ENCODE peak calls at places on chromosomes 6 and 20, in four cellular contexts. One of them, this sample, is unnamed.

GRCh38 chr6:82645536-82646230 is 282.1 kb downstream of the TPBG start:
- DNase-seq in HepG2: no peak
- DNase-seq in K562: no peak
- DNase-seq in GM12878: no peak
- DNase-seq in this sample: no peak

GRCh38 chr6:148771212-148771601 is 24.4 kb downstream of the UST start:
- DNase-seq in HepG2: no peak
- DNase-seq in K562: no peak
- DNase-seq in GM12878: no peak
- DNase-seq in this sample: no peak

GRCh38 chr6:41706876-41707564 is 28.4 kb downstream of the TFEB start:
- DNase-seq in HepG2: no peak
- DNase-seq in K562: no peak
- DNase-seq in GM12878: no peak
- DNase-seq in this sample: no peak

GRCh38 chr20:8132632-8133587 is 844 bp downstream of the PLCB1 start:
- DNase-seq in HepG2: no peak
- DNase-seq in K562: no peak
- DNase-seq in GM12878: no peak
- DNase-seq in this sample: peak

GRCh38 chr6:29696147-29697129 is 15.5 kb upstream of the ZFP57 start:
- DNase-seq in HepG2: no peak
- DNase-seq in K562: peak
- DNase-seq in GM12878: no peak
- DNase-seq in this sample: peak

GRCh38 chr6:166960609-166960978 is 4.2 kb upstream of the RNASET2 start:
- DNase-seq in HepG2: no peak
- DNase-seq in K562: no peak
- DNase-seq in GM12878: no peak
- DNase-seq in this sample: no peak

GRCh38 chr20:51750037-51750769 is 18.0 kb downstream of the ATP9A start:
- DNase-seq in HepG2: peak
- DNase-seq in K562: no peak
- DNase-seq in GM12878: no peak
- DNase-seq in this sample: no peak

GRCh38 chr20:4470375-4470774 is 251.3 kb upstream of the PRND start:
- DNase-seq in HepG2: no peak
- DNase-seq in K562: no peak
- DNase-seq in GM12878: no peak
- DNase-seq in this sample: no peak

GRCh38 chr20:48404598-48404997 is 423.2 kb downstream of the PREX1 start:
- DNase-seq in HepG2: peak
- DNase-seq in K562: no peak
- DNase-seq in GM12878: no peak
- DNase-seq in this sample: no peak

GRCh38 chr20:40741507-40742106 is 52.6 kb upstream of the MAFB start:
- DNase-seq in HepG2: peak
- DNase-seq in K562: peak
- DNase-seq in GM12878: no peak
- DNase-seq in this sample: peak

GRCh38 chr6:104326173-104327001 is 533.3 kb downstream of the HACE1 start:
- DNase-seq in HepG2: no peak
- DNase-seq in K562: peak
- DNase-seq in GM12878: no peak
- DNase-seq in this sample: no peak

GRCh38 chr6:21742238-21742660 is 148.7 kb downstream of the SOX4 start:
- DNase-seq in HepG2: no peak
- DNase-seq in K562: no peak
- DNase-seq in GM12878: no peak
- DNase-seq in this sample: no peak

GRCh38 chr20:34954905-34955231 is 738 bp downstream of the GSS start:
- DNase-seq in HepG2: peak
- DNase-seq in K562: peak
- DNase-seq in GM12878: no peak
- DNase-seq in this sample: peak

GRCh38 chr20:60559462-60559861 is 601.2 kb downstream of the CDH26 start:
- DNase-seq in HepG2: no peak
- DNase-seq in K562: no peak
- DNase-seq in GM12878: no peak
- DNase-seq in this sample: peak

GRCh38 chr6:28135393-28135792 is 6.3 kb upstream of the ZKSCAN8 start:
- DNase-seq in HepG2: no peak
- DNase-seq in K562: peak
- DNase-seq in GM12878: no peak
- DNase-seq in this sample: no peak

GRCh38 chr20:22686097-22686496 is 101.7 kb upstream of the FOXA2 start:
- DNase-seq in HepG2: peak
- DNase-seq in K562: peak
- DNase-seq in GM12878: no peak
- DNase-seq in this sample: peak

GRCh38 chr20:49985617-49986016 is 2.8 kb downstream of the SNAI1 start:
- DNase-seq in HepG2: no peak
- DNase-seq in K562: no peak
- DNase-seq in GM12878: no peak
- DNase-seq in this sample: no peak

GRCh38 chr20:19921349-19921793 is 95.8 kb upstream of the NAA20 start:
- DNase-seq in HepG2: no peak
- DNase-seq in K562: no peak
- DNase-seq in GM12878: no peak
- DNase-seq in this sample: peak

GRCh38 chr6:75748743-75749538 is at the start of gene MYO6:
- DNase-seq in HepG2: peak
- DNase-seq in K562: peak
- DNase-seq in GM12878: no peak
- DNase-seq in this sample: peak

GRCh38 chr6:106318061-106318460 is 7.5 kb downstream of the ATG5 start:
- DNase-seq in HepG2: no peak
- DNase-seq in K562: peak
- DNase-seq in GM12878: no peak
- DNase-seq in this sample: no peak

GRCh38 chr6:130018830-130019795 is 732 bp downstream of the L3MBTL3 start:
- DNase-seq in HepG2: no peak
- DNase-seq in K562: peak
- DNase-seq in GM12878: no peak
- DNase-seq in this sample: peak

GRCh38 chr6:89596056-89596455 is 42.5 kb downstream of the LYRM2 start:
- DNase-seq in HepG2: no peak
- DNase-seq in K562: no peak
- DNase-seq in GM12878: peak
- DNase-seq in this sample: no peak

GRCh38 chr6:94270040-94270689 is 850.8 kb upstream of the EPHA7 start:
- DNase-seq in HepG2: no peak
- DNase-seq in K562: no peak
- DNase-seq in GM12878: no peak
- DNase-seq in this sample: peak

GRCh38 chr6:99458319-99458718 is 33.2 kb upstream of the PNISR start:
- DNase-seq in HepG2: peak
- DNase-seq in K562: peak
- DNase-seq in GM12878: no peak
- DNase-seq in this sample: no peak

GRCh38 chr6:128847481-128848168 is 35.3 kb upstream of the LAMA2 start:
- DNase-seq in HepG2: no peak
- DNase-seq in K562: no peak
- DNase-seq in GM12878: no peak
- DNase-seq in this sample: no peak

GRCh38 chr6:156720739-156721714 is 56.2 kb upstream of the ARID1B start:
- DNase-seq in HepG2: peak
- DNase-seq in K562: no peak
- DNase-seq in GM12878: peak
- DNase-seq in this sample: peak

GRCh38 chr6:43629505-43630300 is 639 bp upstream of the GTPBP2 start:
- DNase-seq in HepG2: peak
- DNase-seq in K562: peak
- DNase-seq in GM12878: peak
- DNase-seq in this sample: peak

GRCh38 chr20:48690888-48691287 is 136.9 kb downstream of the PREX1 start:
- DNase-seq in HepG2: no peak
- DNase-seq in K562: peak
- DNase-seq in GM12878: no peak
- DNase-seq in this sample: no peak

GRCh38 chr6:152598858-152599537 is 38.2 kb downstream of the SYNE1 start:
- DNase-seq in HepG2: no peak
- DNase-seq in K562: no peak
- DNase-seq in GM12878: no peak
- DNase-seq in this sample: no peak

GRCh38 chr20:49630396-49630951 is 62.5 kb upstream of the PTGIS start:
- DNase-seq in HepG2: no peak
- DNase-seq in K562: no peak
- DNase-seq in GM12878: peak
- DNase-seq in this sample: no peak

GRCh38 chr6:35494161-35494563 is 2.7 kb downstream of the TEAD3 start:
- DNase-seq in HepG2: no peak
- DNase-seq in K562: no peak
- DNase-seq in GM12878: no peak
- DNase-seq in this sample: no peak

GRCh38 chr6:138734585-138734984 is 39.0 kb upstream of the CCDC28A start:
- DNase-seq in HepG2: no peak
- DNase-seq in K562: no peak
- DNase-seq in GM12878: no peak
- DNase-seq in this sample: no peak

GRCh38 chr6:145756170-145756662 is 20.9 kb upstream of the EPM2A start:
- DNase-seq in HepG2: no peak
- DNase-seq in K562: peak
- DNase-seq in GM12878: no peak
- DNase-seq in this sample: no peak

GRCh38 chr6:128069180-128069579 is 168.3 kb upstream of the THEMIS start:
- DNase-seq in HepG2: no peak
- DNase-seq in K562: no peak
- DNase-seq in GM12878: no peak
- DNase-seq in this sample: no peak

GRCh38 chr6:3287308-3287707 is 28.6 kb downstream of the PSMG4 start:
- DNase-seq in HepG2: no peak
- DNase-seq in K562: no peak
- DNase-seq in GM12878: no peak
- DNase-seq in this sample: peak

DNA sequence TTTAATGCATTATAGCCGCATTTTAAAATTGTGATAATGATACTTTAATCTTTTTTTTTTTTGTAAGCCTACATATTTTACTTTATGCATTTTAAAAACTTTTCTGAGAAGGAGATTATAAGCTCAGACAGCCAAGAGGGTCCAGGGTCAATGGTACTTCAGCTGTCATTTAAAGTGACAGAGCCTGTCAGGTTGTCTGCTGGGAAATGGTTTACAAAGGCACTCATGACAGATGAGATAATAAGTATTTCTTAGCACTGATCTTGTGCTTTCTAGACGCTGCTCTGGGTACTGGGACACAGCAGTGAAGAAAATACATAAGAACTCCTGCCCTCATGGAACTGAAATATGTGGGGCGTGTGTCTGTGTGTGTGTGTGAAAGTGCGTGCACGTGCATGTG is 19.6 kb downstream of the LAMP5 start:
- DNase-seq in HepG2: no peak
- DNase-seq in K562: no peak
- DNase-seq in GM12878: no peak
- DNase-seq in this sample: no peak
- TF ChIP-seq CREM in HepG2: no peak
- TF ChIP-seq CREM in K562: no peak
- TF ChIP-seq CREM in GM12878: no peak
- TF ChIP-seq CREM in this sample: no peak

DNA sequence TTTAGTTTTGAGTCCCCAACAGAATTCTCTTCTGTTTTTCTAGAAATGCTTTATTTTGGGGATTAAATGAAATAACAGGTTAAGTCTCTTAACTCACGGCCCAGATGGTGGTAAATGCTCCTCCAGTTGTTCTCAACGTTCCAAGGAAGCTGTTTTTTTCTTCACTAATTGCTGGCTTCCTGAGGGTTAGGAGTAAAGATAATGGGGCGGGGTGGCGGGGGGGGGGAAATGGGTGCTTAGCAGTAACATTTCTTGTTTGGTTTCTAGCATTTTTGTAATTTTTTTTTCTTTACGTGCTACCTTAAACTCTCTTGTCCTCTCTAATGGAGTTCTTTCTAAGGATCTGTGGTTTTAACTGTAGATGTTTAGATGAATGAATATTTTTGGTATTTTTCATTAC is 2.2 kb downstream of the SRSF3 start:
- DNase-seq in HepG2: no peak
- DNase-seq in K562: peak
- DNase-seq in GM12878: no peak
- DNase-seq in this sample: no peak
- TF ChIP-seq CREM in HepG2: no peak
- TF ChIP-seq CREM in K562: no peak
- TF ChIP-seq CREM in GM12878: no peak
- TF ChIP-seq CREM in this sample: no peak

GRCh38 chr20:63553251-63553932 is 567 bp upstream of the FNDC11 start:
- DNase-seq in HepG2: peak
- DNase-seq in K562: peak
- DNase-seq in GM12878: peak
- DNase-seq in this sample: peak
- TF ChIP-seq CREM in HepG2: no peak
- TF ChIP-seq CREM in K562: no peak
- TF ChIP-seq CREM in GM12878: no peak
- TF ChIP-seq CREM in this sample: no peak

GRCh38 chr6:6940031-6940664 is 167.6 kb upstream of the RREB1 start:
- DNase-seq in HepG2: no peak
- DNase-seq in K562: no peak
- DNase-seq in GM12878: no peak
- DNase-seq in this sample: no peak

GRCh38 chr6:6943411-6943810 is 164.3 kb upstream of the RREB1 start:
- DNase-seq in HepG2: no peak
- DNase-seq in K562: no peak
- DNase-seq in GM12878: no peak
- DNase-seq in this sample: no peak

GRCh38 chr6:6946477-6947145 is 161.2 kb upstream of the RREB1 start:
- DNase-seq in HepG2: no peak
- DNase-seq in K562: no peak
- DNase-seq in GM12878: no peak
- DNase-seq in this sample: no peak

GRCh38 chr6:6941201-6941600 is 166.6 kb upstream of the RREB1 start:
- DNase-seq in HepG2: no peak
- DNase-seq in K562: no peak
- DNase-seq in GM12878: no peak
- DNase-seq in this sample: no peak

DNA sequence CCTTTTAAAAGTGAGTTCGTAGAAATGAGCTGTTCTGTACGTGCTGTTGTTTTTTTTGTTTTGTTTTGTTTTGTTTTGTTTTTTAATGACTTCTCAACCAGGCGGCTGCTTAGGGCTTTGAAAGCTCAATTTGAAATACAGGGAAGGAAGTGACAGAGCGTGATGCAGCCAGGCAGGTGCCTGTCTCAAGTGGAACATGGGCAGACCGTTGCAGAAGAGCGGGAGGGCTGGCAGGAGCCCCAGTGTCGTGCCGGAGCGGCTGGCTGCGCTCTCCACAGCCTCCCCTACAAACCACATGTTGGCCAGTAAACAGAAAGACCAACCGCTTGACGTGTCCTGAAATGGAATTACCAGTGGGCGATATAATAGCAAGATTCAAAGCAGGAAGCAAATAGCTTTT is 164.9 kb upstream of the RREB1 start:
- DNase-seq in HepG2: no peak
- DNase-seq in K562: no peak
- DNase-seq in GM12878: peak
- DNase-seq in this sample: no peak
- TF ChIP-seq CREM in HepG2: no peak
- TF ChIP-seq CREM in K562: no peak
- TF ChIP-seq CREM in GM12878: peak
- TF ChIP-seq CREM in this sample: no peak

GRCh38 chr20:2984956-2985661 is 58.3 kb upstream of the GNRH2 start:
- DNase-seq in HepG2: no peak
- DNase-seq in K562: peak
- DNase-seq in GM12878: no peak
- DNase-seq in this sample: no peak
- TF ChIP-seq CREM in HepG2: no peak
- TF ChIP-seq CREM in K562: no peak
- TF ChIP-seq CREM in GM12878: no peak
- TF ChIP-seq CREM in this sample: no peak